ENCODE peak calls at places on chromosomes 4 and X, in four cellular contexts. W, Q, Z and Y are unnamed samples.

GRCh38 chr4:26083987-26084386 is 170.0 kb downstream of the SMIM20 start:
- DNase-seq in W (peak), Q (no peak), Z (no peak), Y (peak)

GRCh38 chrX:68995780-68996551 is 167.1 kb downstream of the EFNB1 start:
- DNase-seq in W (peak), Q (peak), Z (no peak), Y (no peak)

GRCh38 chr4:154329268-154329858 is 162.2 kb downstream of the DCHS2 start:
- DNase-seq in W (peak), Q (peak), Z (no peak), Y (peak)

GRCh38 chr4:158033416-158033863 is 139.4 kb downstream of the GASK1B start:
- DNase-seq in W (no peak), Q (no peak), Z (no peak), Y (no peak)

GRCh38 chr4:138560448-138560847 is 318.3 kb upstream of the SLC7A11 start:
- DNase-seq in W (no peak), Q (no peak), Z (no peak), Y (no peak)

GRCh38 chr4:25818293-25819240 is 44.2 kb downstream of the SEL1L3 start:
- DNase-seq in W (no peak), Q (no peak), Z (no peak), Y (no peak)

GRCh38 chr4:78779280-78779679 is 3.1 kb downstream of the BMP2K start:
- DNase-seq in W (no peak), Q (no peak), Z (no peak), Y (peak)

GRCh38 chr4:135532132-135532531 is 1330.5 kb upstream of the PABPC4L start:
- DNase-seq in W (no peak), Q (no peak), Z (no peak), Y (no peak)

GRCh38 chr4:127660486-127660885 is 27.7 kb downstream of the INTU start:
- DNase-seq in W (no peak), Q (no peak), Z (no peak), Y (no peak)

GRCh38 chrX:72566448-72566847 is 6.2 kb downstream of the HDAC8 start:
- DNase-seq in W (no peak), Q (no peak), Z (no peak), Y (no peak)

GRCh38 chr4:7753931-7754465 is 185.7 kb downstream of the AFAP1 start:
- DNase-seq in W (no peak), Q (peak), Z (no peak), Y (no peak)

GRCh38 chr4:83152771-83153170 is 38.2 kb upstream of the PLAC8 start:
- DNase-seq in W (no peak), Q (no peak), Z (no peak), Y (no peak)

GRCh38 chr4:44016582-44017421 is 431.8 kb downstream of the KCTD8 start:
- DNase-seq in W (no peak), Q (no peak), Z (no peak), Y (peak)

GRCh38 chrX:94057385-94057784 is 383.4 kb downstream of the FAM133A start:
- DNase-seq in W (no peak), Q (no peak), Z (no peak), Y (no peak)